ENCODE peak calls at places on chromosomes 2 and 18, in four cellular contexts. G, M, O and T are unnamed samples.

GRCh38 chr2:40325111-40325510 is 126.8 kb downstream of the SLC8A1 start:
- DNase-seq in G (no peak), O (no peak), M (no peak), T (no peak)

GRCh38 chr2:11855120-11855760 is 108.8 kb downstream of the LPIN1 start:
- DNase-seq in M (no peak), G (no peak), O (no peak), T (peak)

GRCh38 chr2:111909079-111909478 is 10.7 kb downstream of the MERTK start:
- DNase-seq in O (no peak), G (no peak), M (no peak), T (no peak)

GRCh38 chr2:29114841-29115609 is at the start of gene CLIP4:
- DNase-seq in O (peak), G (peak), M (peak), T (no peak)

GRCh38 chr2:121118951-121119350 is 166.1 kb downstream of the TFCP2L1 start:
- DNase-seq in O (no peak), M (no peak), G (no peak), T (no peak)

GRCh38 chr2:110103060-110103961 is 12.3 kb downstream of the MALL start:
- DNase-seq in G (no peak), O (no peak), M (no peak), T (peak)

GRCh38 chr18:3914116-3914515 is 464.1 kb downstream of the TGIF1 start:
- DNase-seq in G (no peak), M (no peak), O (no peak), T (no peak)

GRCh38 chr2:29270606-29271005 is 155.4 kb downstream of the CLIP4 start:
- DNase-seq in M (no peak), G (no peak), O (no peak), T (no peak)

GRCh38 chr2:61995515-61995914 is 90.0 kb downstream of the COMMD1 start:
- DNase-seq in O (no peak), G (no peak), M (no peak), T (no peak)

GRCh38 chr2:234095301-234095700 is 44.8 kb downstream of the SPP2 start:
- DNase-seq in O (no peak), G (no peak), M (no peak), T (no peak)

GRCh38 chr2:45691152-45691551 is 39.7 kb downstream of the PRKCE start:
- DNase-seq in M (no peak), G (no peak), O (no peak), T (peak)

GRCh38 chr2:10638093-10638492 is 51.7 kb downstream of the NOL10 start:
- DNase-seq in M (no peak), O (no peak), G (no peak), T (no peak)

GRCh38 chr18:48023334-48024008 is 93.0 kb upstream of the SMAD2 start:
- DNase-seq in O (peak), G (peak), M (no peak), T (peak)

GRCh38 chr2:55047677-55048299 is 2.5 kb downstream of the RTN4 start:
- DNase-seq in M (no peak), O (peak), G (no peak), T (peak)

GRCh38 chr18:14928396-14928795 is 180.4 kb downstream of the ANKRD30B start:
- DNase-seq in M (no peak), O (no peak), G (no peak), T (no peak)

GRCh38 chr2:135586148-135586547 is 54.9 kb downstream of the R3HDM1 start:
- DNase-seq in M (no peak), G (no peak), O (peak), T (no peak)

GRCh38 chr2:138219961-138220360 is 255.7 kb downstream of the HNMT start:
- DNase-seq in M (no peak), G (no peak), O (no peak), T (no peak)

GRCh38 chr2:48287971-48288370 is 242.0 kb upstream of the STON1 start:
- DNase-seq in G (no peak), M (no peak), O (no peak), T (peak)

GRCh38 chr18:34248727-34249126 is 24.0 kb upstream of the NOL4 start:
- DNase-seq in G (no peak), O (no peak), M (no peak), T (no peak)

GRCh38 chr2:46956981-46957531 is 41.5 kb upstream of the MCFD2 start:
- DNase-seq in O (no peak), M (no peak), G (no peak), T (no peak)

GRCh38 chr2:207458582-207458981 is 71.2 kb upstream of the CREB1 start:
- DNase-seq in O (no peak), M (no peak), G (no peak), T (no peak)

GRCh38 chr2:73700661-73701447 is 36.3 kb downstream of the TPRKB start:
- DNase-seq in O (no peak), G (no peak), M (no peak), T (no peak)

GRCh38 chr2:231573698-231574421 is 18.8 kb upstream of the TEX44 start:
- DNase-seq in O (no peak), M (no peak), G (no peak), T (no peak)

GRCh38 chr2:121902171-121902591 is 146.7 kb downstream of the TSN start:
- DNase-seq in G (no peak), M (no peak), O (no peak), T (peak)

GRCh38 chr2:155690785-155691184 is 641.7 kb downstream of the NR4A2 start:
- DNase-seq in M (no peak), O (no peak), G (no peak), T (no peak)

GRCh38 chr2:83022631-83023210 is 1436.4 kb downstream of the SUCLG1 start:
- DNase-seq in O (peak), M (no peak), G (no peak), T (no peak)

GRCh38 chr2:71610671-71611070 is 157.3 kb downstream of the DYSF start:
- DNase-seq in O (no peak), M (no peak), G (no peak), T (no peak)